ENCODE peak calls at places on chromosomes 13 and 19, in five cellular contexts. W is BJ, B is fibroblast of mammary gland, H is GM12865, P is osteoblast. L is an unnamed sample.

GRCh38 chr13:112968910-112969691 is at the start of gene MCF2L:
- DNase-seq in H (peak), P (peak), B (peak), W (no peak), L (no peak)

GRCh38 chr13:39051157-39051556 is 12.9 kb downstream of the NHLRC3 start:
- DNase-seq in W (no peak), P (no peak), H (peak), B (peak), L (no peak)

GRCh38 chr19:11963566-11964355 is 1.1 kb upstream of the ZNF763 start:
- DNase-seq in P (peak), B (peak), W (no peak), H (peak), L (no peak)

GRCh38 chr13:80630685-80631121 is 289.8 kb upstream of the SPRY2 start:
- DNase-seq in P (no peak), B (peak), W (no peak), H (no peak), L (no peak)

GRCh38 chr13:27672025-27672424 is 50.3 kb downstream of the POLR1D start:
- DNase-seq in W (no peak), P (no peak), B (no peak), H (no peak), L (no peak)

GRCh38 chr13:113970810-113971470 is 2.9 kb downstream of the C13orf46 start:
- DNase-seq in H (no peak), P (peak), B (peak), W (no peak), L (peak)

GRCh38 chr13:46403851-46404731 is 17.0 kb upstream of the RUBCNL start:
- DNase-seq in W (no peak), P (no peak), H (no peak), B (no peak), L (no peak)

GRCh38 chr19:14028901-14029300 is 953 bp downstream of the RLN3 start:
- DNase-seq in H (no peak), P (no peak), W (no peak), B (no peak), L (no peak)

GRCh38 chr13:78826936-78827335 is 168.0 kb upstream of the OBI1 start:
- DNase-seq in B (no peak), W (no peak), P (no peak), H (no peak), L (no peak)

GRCh38 chr19:4334929-4335833 is 3.4 kb downstream of the STAP2 start:
- DNase-seq in H (no peak), B (no peak), W (no peak), P (no peak), L (no peak)

GRCh38 chr13:31093145-31093885 is 68.4 kb downstream of the HSPH1 start:
- DNase-seq in P (peak), B (no peak), H (no peak), W (no peak), L (no peak)

GRCh38 chr19:17718988-17719711 is at the start of gene MAP1S:
- DNase-seq in H (peak), P (peak), B (peak), W (no peak), L (no peak)

GRCh38 chr19:15248106-15248505 is 15.9 kb upstream of the EPHX3 start:
- DNase-seq in B (no peak), H (no peak), P (peak), W (no peak), L (no peak)

GRCh38 chr19:56671613-56671994 is at the start of gene ZNF835:
- DNase-seq in B (peak), P (peak), W (no peak), H (peak), L (no peak)

GRCh38 chr13:112077729-112078128 is 10.8 kb downstream of the SOX1 start:
- DNase-seq in W (no peak), B (no peak), H (no peak), P (no peak), L (no peak)

GRCh38 chr13:50679321-50679720 is 164.2 kb downstream of the DLEU7 start:
- DNase-seq in H (no peak), B (no peak), P (no peak), W (peak), L (no peak)

GRCh38 chr19:23273022-23273593 is 22.9 kb upstream of the ZNF724 start:
- DNase-seq in W (no peak), P (no peak), B (no peak), H (peak), L (no peak)

GRCh38 chr19:43782311-43782660 is 1.5 kb upstream of the KCNN4 start:
- DNase-seq in B (no peak), W (no peak), H (no peak), P (peak), L (no peak)

GRCh38 chr13:48727252-48728011 is 73.7 kb downstream of the CYSLTR2 start:
- DNase-seq in P (no peak), W (no peak), B (peak), H (peak), L (no peak)

GRCh38 chr13:112791662-112792440 is 102.0 kb downstream of the ATP11A start:
- DNase-seq in H (no peak), W (no peak), B (no peak), P (peak), L (no peak)

GRCh38 chr19:6038634-6039405 is 60.9 kb upstream of the RANBP3 start:
- DNase-seq in W (no peak), B (peak), P (no peak), H (peak), L (no peak)

GRCh38 chr19:36225219-36225892 is 10.4 kb downstream of the ZNF146 start:
- DNase-seq in W (peak), B (peak), P (peak), H (no peak), L (no peak)

GRCh38 chr13:49219647-49220034 is 497 bp upstream of the MLNR start:
- DNase-seq in W (no peak), P (peak), H (no peak), B (no peak), L (no peak)

GRCh38 chr13:59038824-59039223 is 1124.9 kb downstream of the DIAPH3 start:
- DNase-seq in W (no peak), B (no peak), P (peak), H (no peak), L (no peak)

GRCh38 chr13:100836696-100837095 is 162.1 kb upstream of the TMTC4 start:
- DNase-seq in W (no peak), H (no peak), B (peak), P (peak), L (no peak)

GRCh38 chr19:41554902-41555301 is 21.1 kb upstream of the CEACAM21 start:
- DNase-seq in B (no peak), W (no peak), P (no peak), H (peak), L (no peak)

GRCh38 chr19:41551212-41551610 is 24.8 kb upstream of the CEACAM21 start:
- DNase-seq in H (peak), B (no peak), P (no peak), W (no peak), L (no peak)

GRCh38 chr19:41553804-41554203 is 22.2 kb upstream of the CEACAM21 start:
- DNase-seq in W (no peak), B (no peak), P (no peak), H (no peak), L (no peak)

GRCh38 chr19:41551711-41552110 is 24.3 kb upstream of the CEACAM21 start:
- DNase-seq in B (no peak), H (peak), W (no peak), P (no peak), L (no peak)

GRCh38 chr19:41552558-41552957 is 23.4 kb upstream of the CEACAM21 start:
- DNase-seq in B (no peak), W (no peak), H (peak), P (no peak), L (no peak)
- TF ChIP-seq CTCF in B (no peak), W (no peak), H (no peak), P (no peak), L (no peak)

GRCh38 chr13:60700994-60701393 is 304.0 kb downstream of the TDRD3 start:
- DNase-seq in P (no peak), W (no peak), H (no peak), B (no peak), L (no peak)
- H3K4me3 ChIP-seq in P (no peak), W (no peak), H (no peak), B (no peak), L (no peak)

GRCh38 chr13:102198418-102199322 is 203.2 kb downstream of the FGF14 start:
- DNase-seq in B (peak), P (peak), W (peak), H (no peak), L (no peak)

GRCh38 chr13:102195566-102196462 is 206.0 kb downstream of the FGF14 start:
- DNase-seq in W (peak), P (no peak), B (peak), H (no peak), L (no peak)

GRCh38 chr13:102191951-102192461 is 209.8 kb downstream of the FGF14 start:
- DNase-seq in W (peak), P (no peak), H (no peak), B (peak), L (no peak)

GRCh38 chr13:102197193-102197592 is 204.7 kb downstream of the FGF14 start:
- DNase-seq in W (no peak), B (peak), P (no peak), H (peak), L (no peak)
- TF ChIP-seq CTCF in W (no peak), B (peak), P (no peak), H (peak), L (peak)

GRCh38 chr13:111047326-111047725 is 67.8 kb upstream of the ARHGEF7 start:
- DNase-seq in P (no peak), H (peak), W (no peak), B (no peak), L (no peak)
- H3K4me3 ChIP-seq in P (no peak), H (peak), W (no peak), B (no peak), L (no peak)